ENCODE peak calls at places on chromosomes 1 and 21, in ten cellular contexts. F is cardiac muscle cell; X is heart right ventricle; K is activated T-cell treated with anti-CD3 and anti-CD28 coated beads for 1 hour; E is naive thymus-derived CD4-positive, alpha-beta T cell; G is COR-L47; W is GOT3; N is activated CD8-positive, alpha-beta T cell treated with anti-CD3 and anti-CD28 coated beads for 36 hours; C is amygdala; J is BJ. I is an unnamed sample.

GRCh38 chr1:180131510-180131909 is 23.2 kb upstream of the QSOX1 start:
- DNase-seq in K (no peak), F (no peak), N (peak), J (peak), E (no peak), G (no peak), W (no peak), X (no peak), C (no peak), I (no peak)

GRCh38 chr1:15017105-15017504 is 136.4 kb upstream of the TMEM51 start:
- DNase-seq in N (no peak), W (no peak), G (no peak), X (no peak), F (no peak), J (no peak), K (no peak), E (no peak), C (no peak), I (no peak)

GRCh38 chr1:62452951-62453350 is 16.1 kb downstream of the USP1 start:
- DNase-seq in C (no peak), N (no peak), E (no peak), X (no peak), F (no peak), J (no peak), G (no peak), K (no peak), W (no peak), I (no peak)

GRCh38 chr1:152741656-152742055 is 16.2 kb upstream of the KPRP start:
- DNase-seq in N (no peak), C (no peak), W (no peak), F (no peak), X (no peak), E (no peak), J (no peak), G (no peak), K (no peak), I (no peak)

GRCh38 chr1:156833598-156833997 is 16.9 kb upstream of the SH2D2A start:
- DNase-seq in K (no peak), C (no peak), N (peak), W (no peak), F (no peak), J (no peak), E (peak), X (no peak), G (no peak), I (no peak)

GRCh38 chr1:177620636-177621190 is 349.1 kb downstream of the SEC16B start:
- DNase-seq in G (no peak), K (no peak), X (no peak), E (no peak), J (no peak), F (no peak), N (no peak), C (no peak), W (no peak), I (no peak)

GRCh38 chr1:146019225-146020057 is 2.1 kb downstream of the HJV start:
- DNase-seq in G (no peak), E (no peak), X (no peak), F (no peak), C (no peak), N (no peak), K (no peak), W (no peak), J (no peak), I (no peak)

GRCh38 chr1:203354246-203354645 is 3.3 kb upstream of the FMOD start:
- DNase-seq in G (no peak), F (no peak), K (no peak), E (no peak), W (no peak), C (no peak), X (no peak), N (no peak), J (peak), I (no peak)

GRCh38 chr21:38448619-38449186 is 49.6 kb downstream of the ERG start:
- DNase-seq in W (no peak), G (no peak), K (no peak), N (no peak), F (peak), J (no peak), C (no peak), X (no peak), E (no peak), I (no peak)

GRCh38 chr1:45510972-45511527 is 10.6 kb downstream of the PRDX1 start:
- DNase-seq in C (no peak), K (no peak), X (no peak), J (no peak), G (no peak), E (no peak), W (no peak), F (no peak), N (no peak), I (no peak)

GRCh38 chr1:157697781-157698569 is 2.6 kb downstream of the FCRL3 start:
- DNase-seq in E (no peak), J (no peak), C (no peak), G (no peak), F (no peak), W (no peak), N (no peak), X (no peak), K (no peak), I (no peak)

GRCh38 chr1:168601051-168601450 is 24.6 kb downstream of the XCL1 start:
- DNase-seq in G (no peak), W (no peak), C (no peak), E (no peak), J (no peak), X (no peak), F (no peak), N (no peak), K (no peak), I (no peak)

GRCh38 chr1:86704972-86705632 is 726 bp downstream of the SH3GLB1 start:
- DNase-seq in X (peak), F (peak), C (peak), G (peak), E (no peak), N (peak), W (peak), J (no peak), K (peak), I (peak)

GRCh38 chr1:204712718-204713430 is 27.3 kb upstream of the LRRN2 start:
- DNase-seq in N (no peak), J (no peak), G (no peak), X (no peak), E (peak), C (no peak), W (no peak), F (no peak), K (no peak), I (no peak)

GRCh38 chr21:33642896-33643657 is 776 bp downstream of the ITSN1 start:
- DNase-seq in X (peak), J (no peak), G (no peak), F (peak), K (no peak), N (peak), W (no peak), E (peak), C (no peak), I (no peak)

I was measured in NCI-H2227 treated with DMSO at 0.1 percent for 48 hours.